ENCODE peak calls at places on chromosomes 1 and 21, in six cellular contexts. U is fibroblast of lung, C is hepatocyte, R is mesendoderm, X is neural progenitor cell, V is IMR-90. Y is an unnamed sample.

GRCh38 chr1:1020000-1020404 is at the start of gene AGRN:
- DNase-seq in U (no peak), C (no peak), R (no peak), X (peak), V (no peak), Y (peak)

GRCh38 chr21:23452384-23453083 is 2154.7 kb downstream of the MRPL39 start:
- DNase-seq in U (no peak), C (peak), R (peak), X (peak), V (no peak), Y (no peak)

GRCh38 chr1:56803561-56804156 is 15.5 kb downstream of the FYB2 start:
- DNase-seq in U (no peak), C (peak), R (peak), X (peak), V (peak), Y (peak)

GRCh38 chr1:6393400-6394187 is at the start of gene ACOT7:
- DNase-seq in U (peak), C (peak), R (peak), X (peak), V (peak), Y (peak)

GRCh38 chr1:34088001-34088400 is 77.0 kb downstream of the CSMD2 start:
- DNase-seq in U (no peak), C (no peak), R (peak), X (no peak), V (no peak), Y (no peak)

GRCh38 chr1:107767156-107767582 is 197.8 kb downstream of the VAV3 start:
- DNase-seq in U (no peak), C (peak), R (peak), X (no peak), V (no peak), Y (no peak)

GRCh38 chr1:8567146-8567545 is 249.2 kb downstream of the SLC45A1 start:
- DNase-seq in U (no peak), C (no peak), R (peak), X (no peak), V (peak), Y (no peak)

GRCh38 chr1:103198996-103199395 is 90.7 kb upstream of the COL11A1 start:
- DNase-seq in U (no peak), C (no peak), R (no peak), X (no peak), V (no peak), Y (no peak)

GRCh38 chr21:32726742-32727477 is 903 bp downstream of the SYNJ1 start:
- DNase-seq in U (peak), C (peak), R (peak), X (peak), V (peak), Y (peak)

GRCh38 chr21:32929633-32930038 is 96.1 kb upstream of the OLIG2 start:
- DNase-seq in U (no peak), C (no peak), R (no peak), X (no peak), V (no peak), Y (no peak)

GRCh38 chr21:27292229-27292628 is 325.3 kb upstream of the ADAMTS5 start:
- DNase-seq in U (no peak), C (no peak), R (no peak), X (no peak), V (no peak), Y (no peak)

DNA sequence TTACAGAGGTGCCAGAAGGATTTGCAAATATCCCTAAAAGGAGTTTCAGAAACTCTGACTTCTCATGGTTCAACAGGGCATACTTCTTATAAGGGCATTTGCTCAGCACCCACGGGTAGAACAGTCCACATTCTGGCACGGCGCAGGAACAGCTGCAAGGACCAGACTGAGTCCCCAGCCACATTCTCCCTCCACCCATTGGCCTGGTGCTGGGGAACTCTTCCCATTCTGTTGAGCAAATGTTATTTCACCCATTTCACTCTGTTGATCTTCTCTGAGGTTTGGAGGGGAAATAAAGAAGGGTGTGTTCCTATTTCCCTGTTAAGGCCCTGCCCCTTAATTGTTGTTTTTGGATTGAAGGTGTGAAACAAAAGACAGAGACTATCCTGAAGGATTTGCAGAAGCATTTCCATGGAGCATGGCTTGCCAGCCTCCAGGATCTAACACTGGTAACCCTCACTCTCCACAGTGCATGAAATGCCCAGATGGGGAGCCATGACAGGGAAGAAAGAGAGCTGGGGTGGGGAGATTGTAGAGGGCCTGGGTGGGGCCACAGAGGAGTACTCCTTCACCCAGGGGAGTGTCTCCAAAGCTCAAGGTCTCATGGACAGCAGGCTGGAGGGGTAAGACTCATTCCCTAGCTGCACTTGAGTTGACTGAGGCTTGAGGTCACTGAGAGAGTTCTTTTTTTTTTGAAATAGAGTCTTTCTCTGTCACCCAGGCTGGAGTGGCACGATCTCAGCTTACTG is 35.0 kb downstream of the INAVA start:
- DNase-seq in U (no peak), C (no peak), R (no peak), X (no peak), V (no peak), Y (no peak)
- H3K4me2 ChIP-seq in U (no peak), C (no peak), R (no peak), X (no peak), V (no peak), Y (no peak)

GRCh38 chr1:23927097-23927496 is 13.9 kb upstream of the CNR2 start:
- DNase-seq in U (no peak), C (no peak), R (no peak), X (no peak), V (no peak), Y (no peak)

GRCh38 chr1:23930861-23931471 is 17.8 kb upstream of the CNR2 start:
- DNase-seq in U (peak), C (peak), R (no peak), X (no peak), V (peak), Y (peak)

GRCh38 chr1:23931481-23931880 is 18.3 kb upstream of the CNR2 start:
- DNase-seq in U (no peak), C (no peak), R (no peak), X (no peak), V (no peak), Y (no peak)

GRCh38 chr1:23928789-23929188 is 15.6 kb upstream of the CNR2 start:
- DNase-seq in U (no peak), C (no peak), R (no peak), X (no peak), V (no peak), Y (no peak)

GRCh38 chr1:23930270-23930669 is 17.1 kb upstream of the CNR2 start:
- DNase-seq in U (no peak), C (no peak), R (no peak), X (no peak), V (no peak), Y (no peak)
- H3K4me2 ChIP-seq in U (no peak), C (peak), R (no peak), X (no peak), V (no peak), Y (peak)

GRCh38 chr1:3117879-3118278 is 48.9 kb downstream of the PRDM16 start:
- DNase-seq in U (no peak), C (no peak), R (no peak), X (no peak), V (no peak), Y (no peak)

GRCh38 chr1:3119061-3119460 is 50.1 kb downstream of the PRDM16 start:
- DNase-seq in U (no peak), C (no peak), R (no peak), X (no peak), V (no peak), Y (no peak)

GRCh38 chr1:3121401-3122215 is 52.6 kb downstream of the PRDM16 start:
- DNase-seq in U (no peak), C (no peak), R (no peak), X (peak), V (no peak), Y (no peak)

GRCh38 chr1:3120994-3121393 is 52.0 kb downstream of the PRDM16 start:
- DNase-seq in U (no peak), C (no peak), R (no peak), X (no peak), V (no peak), Y (no peak)

DNA sequence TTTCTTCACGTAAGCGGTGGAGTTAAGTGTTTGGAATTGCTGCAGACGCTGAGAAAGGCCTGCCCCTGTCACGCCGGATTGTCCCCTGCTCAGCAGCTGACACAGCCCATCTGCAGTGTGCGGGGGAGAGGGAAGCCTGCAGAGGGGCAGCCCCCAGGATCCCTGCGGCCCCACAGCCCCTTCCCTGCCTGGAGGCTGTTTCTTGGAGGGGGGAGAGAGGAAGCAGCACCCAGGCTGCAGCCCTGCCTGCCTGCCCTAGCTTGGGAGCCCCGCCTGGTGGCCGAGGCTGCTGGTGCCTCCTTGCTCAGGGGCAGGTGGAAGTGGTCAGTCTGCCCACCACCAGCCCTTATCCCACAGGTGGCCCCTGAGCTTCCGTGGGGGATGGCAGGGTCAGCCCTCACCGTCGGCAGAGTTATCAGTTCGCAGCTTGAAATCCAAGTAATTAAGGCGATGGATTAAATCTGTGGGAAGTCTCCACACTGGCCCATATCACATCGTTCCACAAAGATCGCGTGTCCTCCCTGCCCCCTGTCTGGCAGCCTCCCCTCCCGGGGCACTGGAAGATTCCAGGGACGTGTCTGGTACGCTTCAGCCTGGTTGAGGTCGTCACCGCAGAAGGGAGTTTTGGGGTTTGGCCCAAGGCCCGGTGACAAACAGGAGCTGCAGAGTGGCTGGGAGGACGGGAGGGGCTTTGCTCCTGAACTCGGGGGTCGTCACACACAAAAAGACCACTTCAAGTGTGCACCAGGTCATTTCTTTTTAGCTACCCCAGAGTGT is 50.9 kb downstream of the PRDM16 start:
- DNase-seq in U (peak), C (no peak), R (peak), X (no peak), V (no peak), Y (no peak)
- H3K4me2 ChIP-seq in U (no peak), C (no peak), R (no peak), X (no peak), V (no peak), Y (no peak)

DNA sequence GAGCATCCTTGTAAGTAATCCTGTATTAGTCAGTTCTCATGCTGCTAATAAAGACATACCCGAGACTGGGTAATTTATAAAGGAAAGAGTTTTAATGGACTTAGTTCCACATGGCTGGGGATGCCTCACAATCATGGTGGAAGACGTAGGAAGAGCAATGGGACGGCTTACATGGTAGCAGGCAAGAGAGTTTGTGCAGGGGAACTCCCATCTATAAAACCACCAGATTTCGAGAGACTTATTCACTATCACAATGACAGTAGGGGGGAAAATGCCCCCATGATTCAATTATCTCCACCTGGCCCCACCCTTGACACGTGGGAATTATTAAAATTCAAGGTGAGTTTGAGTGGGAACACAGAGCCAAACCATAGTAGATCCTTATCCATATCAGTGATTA is 124.7 kb downstream of the HIVEP3 start:
- DNase-seq in U (no peak), C (no peak), R (no peak), X (no peak), V (no peak), Y (no peak)
- H3K4me2 ChIP-seq in U (no peak), C (no peak), R (no peak), X (no peak), V (no peak), Y (no peak)

GRCh38 chr1:237074371-237075117 is 32.6 kb downstream of the RYR2 start:
- DNase-seq in U (no peak), C (no peak), R (no peak), X (no peak), V (no peak), Y (no peak)
- H3K4me2 ChIP-seq in U (no peak), C (no peak), R (no peak), X (no peak), V (no peak), Y (no peak)

GRCh38 chr1:228968841-228969606 is 233.7 kb downstream of the RHOU start:
- DNase-seq in U (no peak), C (no peak), R (no peak), X (peak), V (no peak), Y (no peak)

GRCh38 chr1:228958741-228959140 is 223.5 kb downstream of the RHOU start:
- DNase-seq in U (no peak), C (no peak), R (peak), X (no peak), V (no peak), Y (no peak)

GRCh38 chr1:228964178-228964819 is 229.0 kb downstream of the RHOU start:
- DNase-seq in U (peak), C (peak), R (peak), X (no peak), V (peak), Y (no peak)

GRCh38 chr1:228960705-228961104 is 225.4 kb downstream of the RHOU start:
- DNase-seq in U (no peak), C (no peak), R (no peak), X (no peak), V (no peak), Y (no peak)

DNA sequence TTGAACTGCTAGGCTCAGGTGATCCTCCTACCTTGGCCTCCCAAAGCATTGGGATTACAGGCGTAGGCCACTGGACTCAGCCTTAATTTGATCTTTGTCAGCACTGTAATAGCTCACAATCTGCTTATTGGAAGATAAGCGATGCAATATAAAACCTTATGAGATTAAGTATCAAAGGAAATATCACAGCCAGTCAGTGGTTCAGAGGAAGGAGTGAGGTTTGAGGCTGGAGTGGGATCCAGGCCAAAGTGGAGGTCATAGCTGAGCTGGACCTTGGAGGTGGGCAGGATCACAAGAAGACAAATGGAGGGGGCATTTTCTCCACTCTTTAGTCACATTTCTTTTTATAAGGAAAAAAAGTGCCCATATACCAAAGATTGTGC is 228.5 kb downstream of the RHOU start:
- DNase-seq in U (no peak), C (no peak), R (no peak), X (no peak), V (no peak), Y (no peak)
- H3K4me2 ChIP-seq in U (peak), C (peak), R (no peak), X (no peak), V (peak), Y (no peak)

GRCh38 chr1:205298191-205298994 is 23.2 kb downstream of the NUAK2 start:
- DNase-seq in U (peak), C (peak), R (peak), X (peak), V (peak), Y (peak)
- H3K4me2 ChIP-seq in U (peak), C (no peak), R (no peak), X (peak), V (peak), Y (peak)

GRCh38 chr1:174956976-174957375 is 42.8 kb upstream of the CACYBP start:
- DNase-seq in U (no peak), C (no peak), R (no peak), X (no peak), V (no peak), Y (no peak)

GRCh38 chr1:174956086-174956485 is 43.7 kb upstream of the CACYBP start:
- DNase-seq in U (no peak), C (no peak), R (no peak), X (no peak), V (no peak), Y (no peak)

GRCh38 chr1:174958396-174958795 is 41.4 kb upstream of the CACYBP start:
- DNase-seq in U (peak), C (no peak), R (no peak), X (no peak), V (no peak), Y (no peak)

GRCh38 chr1:174960362-174960761 is 39.4 kb upstream of the CACYBP start:
- DNase-seq in U (no peak), C (no peak), R (no peak), X (no peak), V (no peak), Y (no peak)

DNA sequence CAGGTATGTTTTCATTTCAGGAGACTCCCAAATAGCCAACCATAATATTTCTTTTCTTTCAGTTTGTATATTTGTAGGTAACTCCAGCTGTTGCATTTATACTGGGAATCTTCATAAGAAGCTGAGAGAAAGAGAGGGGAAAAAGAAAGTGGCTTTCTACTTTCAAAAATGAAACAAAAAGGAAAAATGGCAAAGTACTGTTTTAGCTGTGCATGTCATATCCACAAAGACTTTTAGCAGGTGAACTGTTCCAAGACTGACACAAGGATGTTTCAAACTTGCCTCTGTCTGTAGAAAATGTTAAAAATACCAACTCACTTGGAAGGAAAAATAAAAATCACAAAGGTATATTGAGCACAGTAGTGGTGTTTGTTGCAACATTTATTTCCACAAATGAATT is 41.9 kb upstream of the CACYBP start:
- DNase-seq in U (no peak), C (no peak), R (no peak), X (no peak), V (no peak), Y (no peak)
- H3K4me2 ChIP-seq in U (no peak), C (no peak), R (no peak), X (no peak), V (no peak), Y (no peak)